ENCODE peak calls at places on chromosomes 5 and 9, in ten cellular contexts. L, J, C, N, U, M, A, F, O and R are unnamed samples.

GRCh38 chr5:54357371-54358058 is 47.1 kb upstream of the ARL15 start:
- DNase-seq in L (no peak), J (no peak), C (no peak), N (no peak), U (no peak), M (no peak), A (no peak), F (no peak), O (no peak), R (no peak)

GRCh38 chr5:108101105-108101504 is 280.8 kb downstream of the FBXL17 start:
- DNase-seq in L (no peak), J (no peak), C (no peak), N (no peak), U (no peak), M (no peak), A (no peak), F (no peak), O (no peak), R (no peak)

GRCh38 chr5:56402273-56403223 is 169.4 kb upstream of the ANKRD55 start:
- DNase-seq in L (no peak), J (no peak), C (no peak), N (no peak), U (no peak), M (no peak), A (no peak), F (no peak), O (no peak), R (no peak)

GRCh38 chr5:119166026-119166425 is 95.1 kb downstream of the DMXL1 start:
- DNase-seq in L (no peak), J (no peak), C (no peak), N (no peak), U (no peak), M (no peak), A (no peak), F (no peak), O (no peak), R (no peak)

GRCh38 chr5:89421035-89421434 is 538.1 kb upstream of the MEF2C start:
- DNase-seq in L (no peak), J (no peak), C (peak), N (no peak), U (no peak), M (no peak), A (no peak), F (no peak), O (no peak), R (no peak)

GRCh38 chr5:131587541-131587940 is 47.5 kb downstream of the RAPGEF6 start:
- DNase-seq in L (no peak), J (no peak), C (peak), N (no peak), U (no peak), M (no peak), A (no peak), F (no peak), O (no peak), R (no peak)

GRCh38 chr9:124258765-124259272 is 1.1 kb downstream of the NEK6 start:
- DNase-seq in L (no peak), J (no peak), C (no peak), N (no peak), U (no peak), M (no peak), A (no peak), F (peak), O (peak), R (no peak)

GRCh38 chr9:136857166-136857565 is 5.0 kb downstream of the MAMDC4 start:
- DNase-seq in L (no peak), J (no peak), C (no peak), N (no peak), U (no peak), M (no peak), A (no peak), F (peak), O (peak), R (no peak)

GRCh38 chr5:89351232-89351631 is 468.2 kb upstream of the MEF2C start:
- DNase-seq in L (no peak), J (no peak), C (no peak), N (no peak), U (no peak), M (no peak), A (no peak), F (no peak), O (no peak), R (no peak)

GRCh38 chr9:120310035-120310434 is 269.9 kb downstream of the CDK5RAP2 start:
- DNase-seq in L (no peak), J (no peak), C (no peak), N (no peak), U (no peak), M (no peak), A (no peak), F (no peak), O (no peak), R (no peak)

GRCh38 chr5:151678713-151679112 is 8.0 kb downstream of the SPARC start:
- DNase-seq in L (no peak), J (no peak), C (no peak), N (no peak), U (no peak), M (no peak), A (no peak), F (no peak), O (no peak), R (no peak)

GRCh38 chr5:143396353-143396940 is 7.0 kb downstream of the NR3C1 start:
- DNase-seq in L (no peak), J (no peak), C (no peak), N (no peak), U (no peak), M (no peak), A (no peak), F (no peak), O (no peak), R (no peak)

GRCh38 chr9:20835364-20836286 is 151.6 kb downstream of the FOCAD start:
- DNase-seq in L (no peak), J (no peak), C (peak), N (no peak), U (no peak), M (no peak), A (no peak), F (no peak), O (peak), R (no peak)

GRCh38 chr5:31809037-31809910 is 170.3 kb downstream of the PDZD2 start:
- DNase-seq in L (no peak), J (peak), C (peak), N (peak), U (peak), M (peak), A (peak), F (peak), O (peak), R (no peak)

GRCh38 chr9:98108540-98109031 is 10.4 kb downstream of the TRIM14 start:
- DNase-seq in L (no peak), J (no peak), C (no peak), N (peak), U (no peak), M (no peak), A (no peak), F (peak), O (no peak), R (no peak)

GRCh38 chr9:102101723-102102122 is 363.3 kb upstream of the GRIN3A start:
- DNase-seq in L (no peak), J (no peak), C (peak), N (no peak), U (no peak), M (no peak), A (no peak), F (no peak), O (no peak), R (no peak)

GRCh38 chr9:70101265-70101664 is 57.6 kb downstream of the MAMDC2 start:
- DNase-seq in L (no peak), J (no peak), C (no peak), N (no peak), U (no peak), M (no peak), A (no peak), F (no peak), O (no peak), R (no peak)

GRCh38 chr9:133683494-133684460 is 47.6 kb downstream of the DBH start:
- DNase-seq in L (peak), J (peak), C (no peak), N (no peak), U (no peak), M (no peak), A (no peak), F (no peak), O (peak), R (no peak)

GRCh38 chr9:38681747-38682227 is 38.1 kb downstream of the FAM240B start:
- DNase-seq in L (no peak), J (no peak), C (peak), N (no peak), U (peak), M (no peak), A (no peak), F (no peak), O (no peak), R (no peak)

GRCh38 chr9:89048611-89049010 is 57.3 kb downstream of the S1PR3 start:
- DNase-seq in L (no peak), J (no peak), C (no peak), N (no peak), U (no peak), M (no peak), A (no peak), F (no peak), O (no peak), R (no peak)

GRCh38 chr5:135625486-135625885 is 46.7 kb upstream of the CXCL14 start:
- DNase-seq in L (no peak), J (no peak), C (no peak), N (no peak), U (no peak), M (no peak), A (no peak), F (no peak), O (no peak), R (no peak)

GRCh38 chr5:115788440-115788839 is 28.0 kb downstream of the CDO1 start:
- DNase-seq in L (no peak), J (no peak), C (no peak), N (no peak), U (no peak), M (no peak), A (no peak), F (no peak), O (no peak), R (no peak)

GRCh38 chr5:107486489-107486888 is 184.2 kb downstream of the EFNA5 start:
- DNase-seq in L (no peak), J (no peak), C (peak), N (peak), U (no peak), M (no peak), A (no peak), F (no peak), O (no peak), R (no peak)

GRCh38 chr5:133196441-133197085 is 144.8 kb downstream of the HSPA4 start:
- DNase-seq in L (no peak), J (no peak), C (no peak), N (no peak), U (no peak), M (no peak), A (no peak), F (no peak), O (no peak), R (no peak)

GRCh38 chr5:161311965-161312364 is 234.6 kb downstream of the GABRB2 start:
- DNase-seq in L (no peak), J (no peak), C (no peak), N (no peak), U (no peak), M (no peak), A (no peak), F (no peak), O (no peak), R (no peak)

GRCh38 chr5:79562351-79563246 is 48.7 kb upstream of the HOMER1 start:
- DNase-seq in L (no peak), J (no peak), C (peak), N (no peak), U (no peak), M (no peak), A (no peak), F (no peak), O (no peak), R (no peak)
- TF ChIP-seq CTCF in L (no peak), J (no peak), C (no peak), N (no peak), U (no peak), M (no peak), A (no peak), F (no peak), O (no peak), R (no peak)

GRCh38 chr5:141914154-141914743 is 9.4 kb upstream of the DELE1 start:
- DNase-seq in L (no peak), J (peak), C (no peak), N (peak), U (no peak), M (peak), A (no peak), F (peak), O (peak), R (peak)
- TF ChIP-seq CTCF in L (peak), J (peak), C (no peak), N (peak), U (no peak), M (peak), A (no peak), F (no peak), O (no peak), R (no peak)

GRCh38 chr9:68705636-68706578 is 867 bp downstream of the PIP5K1B start:
- DNase-seq in L (no peak), J (peak), C (no peak), N (peak), U (no peak), M (peak), A (no peak), F (peak), O (peak), R (peak)

GRCh38 chr9:68702493-68702892 is 2.5 kb upstream of the PIP5K1B start:
- DNase-seq in L (no peak), J (no peak), C (no peak), N (no peak), U (no peak), M (no peak), A (no peak), F (no peak), O (no peak), R (no peak)

GRCh38 chr9:68703672-68704071 is 1.4 kb upstream of the PIP5K1B start:
- DNase-seq in L (no peak), J (no peak), C (no peak), N (no peak), U (no peak), M (no peak), A (no peak), F (no peak), O (no peak), R (no peak)

GRCh38 chr9:68704804-68705635 is at the start of gene PIP5K1B:
- DNase-seq in L (peak), J (peak), C (peak), N (peak), U (no peak), M (peak), A (peak), F (peak), O (peak), R (peak)

GRCh38 chr9:68704498-68704803 is 589 bp upstream of the PIP5K1B start:
- DNase-seq in L (no peak), J (no peak), C (no peak), N (no peak), U (no peak), M (no peak), A (no peak), F (no peak), O (no peak), R (no peak)
- TF ChIP-seq CTCF in L (no peak), J (no peak), C (no peak), N (no peak), U (no peak), M (no peak), A (no peak), F (no peak), O (no peak), R (no peak)

GRCh38 chr9:100167912-100168775 is 69.1 kb downstream of the INVS start:
- DNase-seq in L (no peak), J (no peak), C (no peak), N (no peak), U (no peak), M (no peak), A (no peak), F (no peak), O (no peak), R (no peak)
- TF ChIP-seq CTCF in L (no peak), J (no peak), C (no peak), N (no peak), U (no peak), M (no peak), A (no peak), F (no peak), O (no peak), R (no peak)

GRCh38 chr9:85630676-85631075 is 111.1 kb downstream of the AGTPBP1 start:
- DNase-seq in L (no peak), J (no peak), C (no peak), N (no peak), U (no peak), M (no peak), A (no peak), F (no peak), O (no peak), R (no peak)

GRCh38 chr9:85631809-85632208 is 109.9 kb downstream of the AGTPBP1 start:
- DNase-seq in L (no peak), J (no peak), C (no peak), N (no peak), U (no peak), M (no peak), A (no peak), F (no peak), O (no peak), R (no peak)
- TF ChIP-seq CTCF in L (no peak), J (no peak), C (no peak), N (no peak), U (no peak), M (no peak), A (no peak), F (no peak), O (no peak), R (no peak)

GRCh38 chr5:146291421-146292074 is 47.1 kb upstream of the POU4F3 start:
- DNase-seq in L (no peak), J (no peak), C (peak), N (peak), U (peak), M (no peak), A (no peak), F (no peak), O (no peak), R (no peak)
- TF ChIP-seq CTCF in L (peak), J (peak), C (peak), N (peak), U (peak), M (peak), A (peak), F (no peak), O (peak), R (no peak)

DNA sequence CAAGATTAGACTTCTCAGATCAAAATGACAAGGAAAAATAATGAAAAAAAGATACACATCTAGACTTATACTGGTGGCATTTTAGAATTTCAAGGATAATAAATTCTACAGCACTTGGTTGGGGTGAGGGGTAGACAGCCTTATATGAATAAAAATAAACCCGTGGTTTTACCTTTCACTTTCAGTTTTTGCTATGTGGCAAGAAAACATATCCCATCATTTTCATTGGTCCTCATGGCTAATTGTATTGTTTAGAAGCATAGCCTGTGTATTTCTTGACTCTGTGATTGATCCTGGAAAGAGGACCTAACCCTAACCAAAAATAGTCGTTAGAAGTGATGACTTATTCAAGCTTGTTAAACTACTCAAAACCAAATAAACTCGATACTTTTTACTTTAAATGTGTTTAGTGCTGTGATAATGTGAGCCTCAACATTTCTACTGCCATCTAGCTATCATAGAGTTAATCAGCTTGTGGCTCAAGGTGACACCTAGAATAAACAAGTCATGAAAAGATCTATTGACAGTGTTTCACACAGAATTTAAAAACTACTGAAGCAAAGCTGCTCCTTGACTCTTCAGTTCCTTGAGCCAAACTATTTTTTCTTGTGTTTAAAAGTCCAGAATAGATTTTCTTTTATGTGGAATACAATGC is 153.3 kb upstream of the IZUMO3 start:
- DNase-seq in L (no peak), J (no peak), C (peak), N (no peak), U (no peak), M (no peak), A (no peak), F (no peak), O (no peak), R (no peak)
- TF ChIP-seq CTCF in L (no peak), J (no peak), C (no peak), N (no peak), U (no peak), M (no peak), A (no peak), F (no peak), O (no peak), R (no peak)

GRCh38 chr9:4082948-4083347 is 216.9 kb downstream of the GLIS3 start:
- DNase-seq in L (no peak), J (no peak), C (no peak), N (no peak), U (no peak), M (no peak), A (no peak), F (no peak), O (no peak), R (no peak)

GRCh38 chr9:4079906-4080305 is 220.0 kb downstream of the GLIS3 start:
- DNase-seq in L (no peak), J (no peak), C (no peak), N (no peak), U (no peak), M (no peak), A (no peak), F (no peak), O (no peak), R (no peak)

GRCh38 chr9:4081948-4082347 is 217.9 kb downstream of the GLIS3 start:
- DNase-seq in L (no peak), J (no peak), C (no peak), N (no peak), U (no peak), M (no peak), A (no peak), F (no peak), O (no peak), R (no peak)

GRCh38 chr9:4080889-4081548 is 218.8 kb downstream of the GLIS3 start:
- DNase-seq in L (no peak), J (no peak), C (no peak), N (no peak), U (no peak), M (no peak), A (no peak), F (no peak), O (no peak), R (no peak)

GRCh38 chr9:4081549-4081895 is 218.3 kb downstream of the GLIS3 start:
- DNase-seq in L (no peak), J (no peak), C (no peak), N (no peak), U (no peak), M (no peak), A (no peak), F (no peak), O (no peak), R (no peak)
- TF ChIP-seq CTCF in L (no peak), J (no peak), C (no peak), N (no peak), U (no peak), M (no peak), A (no peak), F (no peak), O (no peak), R (no peak)

GRCh38 chr5:72269411-72269780 is 50.6 kb downstream of the MRPS27 start:
- DNase-seq in L (no peak), J (no peak), C (no peak), N (no peak), U (no peak), M (no peak), A (no peak), F (no peak), O (no peak), R (no peak)
- TF ChIP-seq CTCF in L (peak), J (no peak), C (no peak), N (no peak), U (peak), M (peak), A (peak), F (no peak), O (no peak), R (peak)

DNA sequence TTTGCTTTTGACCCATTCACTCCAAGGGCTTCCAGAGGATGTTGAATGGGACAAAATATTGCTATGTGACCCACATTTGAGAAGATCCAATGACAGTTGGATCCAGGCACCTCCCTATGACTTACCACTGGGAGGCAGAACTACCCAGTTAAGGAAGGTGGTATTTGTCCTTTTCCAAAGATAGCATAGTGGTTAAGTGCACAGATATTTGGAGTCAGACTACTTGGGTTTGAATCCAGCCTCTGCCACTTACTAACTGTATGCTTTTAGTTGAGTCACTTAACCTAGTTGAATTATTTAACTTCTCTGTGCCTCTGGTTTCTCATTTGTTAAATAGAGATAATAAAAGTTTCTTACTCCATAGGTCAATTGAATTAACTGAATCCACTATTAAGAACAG is 74.5 kb upstream of the PALM2AKAP2 start:
- DNase-seq in L (no peak), J (no peak), C (peak), N (no peak), U (peak), M (no peak), A (no peak), F (no peak), O (no peak), R (no peak)
- TF ChIP-seq CTCF in L (no peak), J (no peak), C (no peak), N (no peak), U (no peak), M (no peak), A (no peak), F (no peak), O (no peak), R (no peak)